ENCODE peak calls at places on chromosomes 7 and 10, in six cellular contexts. A, U, W, B, J and E are unnamed samples.

GRCh38 chr7:107934991-107935770 is 44.2 kb downstream of the DLD start:
- DNase-seq in A (no peak), U (no peak), W (no peak), B (no peak), J (no peak), E (no peak)

GRCh38 chr10:32077896-32078295 is 21.7 kb upstream of the KIF5B start:
- DNase-seq in A (peak; percentile 90), U (no peak), W (no peak), B (no peak), J (no peak), E (no peak)

GRCh38 chr7:151920533-151920932 is 35.7 kb upstream of the GALNTL5 start:
- DNase-seq in A (no peak), U (no peak), W (no peak), B (no peak), J (no peak), E (no peak)

GRCh38 chr7:73802459-73802858 is 28.3 kb upstream of the CLDN4 start:
- DNase-seq in A (no peak), U (no peak), W (no peak), B (no peak), J (no peak), E (no peak)

GRCh38 chr10:93072225-93072712 is 1.4 kb upstream of the CYP26A1 start:
- DNase-seq in A (no peak), U (no peak), W (no peak), B (no peak), J (no peak), E (no peak)

GRCh38 chr10:127364034-127364433 is 167.6 kb upstream of the INSYN2A start:
- DNase-seq in A (no peak), U (no peak), W (no peak), B (no peak), J (no peak), E (no peak)

GRCh38 chr10:5720182-5720581 is 35.5 kb downstream of the TASOR2 start:
- DNase-seq in A (no peak), U (no peak), W (no peak), B (no peak), J (no peak), E (no peak)

GRCh38 chr7:29071203-29071804 is 75.0 kb downstream of the CPVL start:
- DNase-seq in A (no peak), U (no peak), W (no peak), B (no peak), J (no peak), E (no peak)

GRCh38 chr10:132204781-132205473 is 18.2 kb downstream of the DPYSL4 start:
- DNase-seq in A (no peak), U (no peak), W (no peak), B (no peak), J (no peak), E (no peak)